ENCODE peak calls at places on chromosomes 7 and 10, in six cellular contexts. U is HCT116, R is suprapubic skin, O is prostate gland, E is sigmoid colon, B is stomach. T is an unnamed sample. For H3K9me3 and H3K4me1, the result is how much of the 10 kb centered on the place peaks cover.

GRCh38 chr7:152336754-152337368 is 98.9 kb downstream of the KMT2C start:
- DNase-seq in U (peak), R (no peak), O (peak), E (no peak), B (no peak), T (no peak)

GRCh38 chr7:135714534-135715009 is 13.4 kb downstream of the SLC13A4 start:
- DNase-seq in U (peak), R (no peak), O (no peak), E (no peak), B (no peak), T (no peak)

GRCh38 chr7:1611708-1612241 is 41.9 kb upstream of the PSMG3 start:
- DNase-seq in U (peak), R (no peak), O (no peak), E (no peak), B (no peak), T (no peak)

GRCh38 chr10:33152146-33152545 is 182.3 kb downstream of the NRP1 start:
- DNase-seq in U (no peak), R (no peak), O (no peak), E (no peak), B (no peak), T (no peak)

GRCh38 chr7:106443156-106443555 is 158.4 kb upstream of the NAMPT start:
- DNase-seq in U (no peak), R (no peak), O (no peak), E (no peak), B (no peak), T (no peak)

GRCh38 chr7:156999611-157000046 is 10.8 kb downstream of the MNX1 start:
- DNase-seq in U (no peak), R (peak), O (no peak), E (no peak), B (peak), T (no peak)

GRCh38 chr10:9605231-9605630 is 1412.4 kb upstream of the CELF2 start:
- DNase-seq in U (no peak), R (no peak), O (no peak), E (no peak), B (no peak), T (no peak)

GRCh38 chr7:50153141-50153540 is 60.1 kb upstream of the ZPBP start:
- DNase-seq in U (no peak), R (no peak), O (no peak), E (no peak), B (no peak), T (no peak)

DNA sequence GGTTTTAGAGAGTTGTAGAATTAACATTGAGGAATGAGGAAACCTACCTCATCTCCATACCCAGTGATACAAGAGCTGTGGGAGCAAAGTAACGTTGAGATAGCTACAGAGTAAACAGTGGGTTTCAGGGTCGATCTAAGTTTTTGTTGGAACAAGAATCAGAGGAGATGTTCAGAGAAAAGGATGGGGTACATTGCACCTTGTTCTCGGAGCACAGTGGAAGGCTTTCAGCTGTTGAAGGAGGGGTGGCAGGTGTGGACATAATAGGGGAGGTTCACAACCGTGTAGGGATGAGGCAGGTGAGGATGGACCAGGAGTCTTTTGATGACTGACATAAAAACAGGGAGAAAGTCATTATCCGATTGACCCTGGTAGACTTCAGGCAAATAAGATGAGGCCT is 121.7 kb downstream of the MLLT10 start:
- DNase-seq in U (no peak), R (no peak), O (no peak), E (no peak), B (no peak), T (no peak)
- TF ChIP-seq POLR2AphosphoS5 in U (no peak), R (no peak), O (no peak), E (no peak), B (no peak), T (no peak)

GRCh38 chr7:143085109-143085508 is 33.0 kb downstream of the OR6V1 start:
- DNase-seq in U (no peak), R (no peak), O (no peak), E (no peak), B (no peak), T (no peak)
- H3K9me3 ChIP-seq in U (under half), R (under half), O (under half), E (under half), B (under half), T (under half)

GRCh38 chr7:138170959-138171703 is 94.9 kb downstream of the AKR1D1 start:
- DNase-seq in U (no peak), R (no peak), O (peak), E (no peak), B (no peak), T (no peak)

GRCh38 chr7:138167222-138167621 is 91.0 kb downstream of the AKR1D1 start:
- DNase-seq in U (no peak), R (no peak), O (no peak), E (no peak), B (no peak), T (no peak)

GRCh38 chr7:138167869-138168296 is 91.6 kb downstream of the AKR1D1 start:
- DNase-seq in U (no peak), R (no peak), O (no peak), E (no peak), B (no peak), T (no peak)

GRCh38 chr7:138170298-138170697 is 94.0 kb downstream of the AKR1D1 start:
- DNase-seq in U (no peak), R (no peak), O (no peak), E (no peak), B (no peak), T (no peak)

DNA sequence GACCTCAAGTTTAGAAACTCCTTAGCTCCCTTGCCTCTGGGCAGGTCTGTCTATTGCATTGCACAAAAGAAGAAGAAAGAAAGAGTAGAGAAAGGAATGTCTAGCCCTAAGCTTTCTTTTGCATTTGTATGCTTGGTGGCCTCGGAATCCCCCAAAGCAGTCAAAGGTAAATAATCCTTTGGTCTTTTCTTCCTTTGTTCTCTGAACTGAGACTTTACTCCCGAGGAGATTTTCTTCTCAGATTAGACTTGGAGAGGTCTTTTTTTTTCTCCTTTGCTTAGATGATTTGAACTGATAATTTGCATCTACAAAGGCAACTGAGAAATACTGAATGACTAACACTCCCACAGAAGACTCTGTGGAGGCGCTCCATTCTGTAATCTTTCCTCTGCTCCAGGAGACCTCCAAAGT is 93.2 kb downstream of the AKR1D1 start:
- DNase-seq in U (no peak), R (no peak), O (no peak), E (no peak), B (no peak), T (no peak)
- H3K4me1 ChIP-seq in U (under half), R (under half), O (under half), E (under half), B (under half), T (under half)

GRCh38 chr10:61869276-61869675 is 32.2 kb upstream of the ARID5B start:
- DNase-seq in U (no peak), R (no peak), O (no peak), E (no peak), B (no peak), T (no peak)

GRCh38 chr10:61871487-61871886 is 30.0 kb upstream of the ARID5B start:
- DNase-seq in U (no peak), R (no peak), O (no peak), E (no peak), B (no peak), T (no peak)

GRCh38 chr10:61870521-61870895 is 31.0 kb upstream of the ARID5B start:
- DNase-seq in U (no peak), R (no peak), O (no peak), E (no peak), B (no peak), T (no peak)

GRCh38 chr10:61866700-61867368 is 34.7 kb upstream of the ARID5B start:
- DNase-seq in U (no peak), R (no peak), O (no peak), E (no peak), B (no peak), T (no peak)

DNA sequence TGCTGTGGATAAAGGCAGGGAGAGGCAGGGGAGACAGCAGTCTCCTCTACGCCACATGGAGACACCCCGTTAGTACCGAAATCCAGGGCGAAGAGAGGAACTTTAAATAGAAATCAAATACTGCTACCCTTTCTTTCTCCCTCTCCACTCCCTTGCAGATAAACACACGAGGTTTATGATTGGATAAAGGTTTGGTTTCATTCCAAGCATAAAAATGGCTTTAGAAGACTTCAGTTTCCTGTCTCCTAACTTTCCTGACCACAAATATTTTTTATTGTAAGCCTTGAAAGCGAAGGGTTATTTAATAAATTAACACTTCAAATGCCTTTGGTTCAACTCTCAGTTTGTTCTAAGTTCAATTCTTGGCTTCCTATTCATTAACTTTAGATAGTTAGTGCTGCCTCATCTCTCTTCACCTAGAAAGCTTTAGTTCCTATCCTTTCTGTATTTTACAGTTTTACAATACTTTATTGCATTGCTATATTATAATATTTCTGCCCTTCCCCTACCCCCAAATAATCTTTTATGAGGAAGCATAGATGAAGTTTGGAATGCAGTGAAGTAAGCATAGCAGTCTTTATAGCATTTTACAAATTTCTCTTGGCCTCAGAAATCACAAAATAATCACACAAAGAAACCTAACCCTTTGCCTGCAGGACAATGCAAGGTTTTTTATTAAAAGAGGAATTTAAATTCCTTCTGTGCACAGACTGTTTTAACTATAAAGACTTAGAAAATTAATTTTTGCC is 31.6 kb upstream of the ARID5B start:
- DNase-seq in U (no peak), R (no peak), O (no peak), E (no peak), B (no peak), T (no peak)
- TF ChIP-seq POLR2AphosphoS5 in U (no peak), R (no peak), O (no peak), E (no peak), B (no peak), T (no peak)

DNA sequence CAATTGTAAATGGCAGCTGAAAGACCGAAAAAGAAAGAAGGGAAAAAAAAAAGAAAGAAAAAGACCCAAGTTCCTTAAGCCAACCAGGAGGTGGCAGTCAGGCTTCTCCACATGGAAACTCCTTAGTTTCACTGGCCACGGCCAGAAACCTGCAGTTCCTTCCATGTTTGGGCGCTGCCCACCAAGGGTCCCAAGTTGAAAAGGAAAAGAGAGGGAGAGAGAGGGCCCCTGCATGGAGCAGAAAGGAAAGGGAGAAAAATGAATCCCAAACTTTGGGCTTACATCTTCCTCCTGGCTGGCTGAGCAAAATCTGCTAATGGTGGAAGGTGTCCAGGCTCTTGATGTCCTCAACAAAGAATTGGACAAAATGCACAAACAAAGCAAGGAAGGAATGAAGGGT is 31.8 kb upstream of the ABCA13 start:
- DNase-seq in U (peak), R (no peak), O (no peak), E (no peak), B (no peak), T (no peak)
- H3K9me3 ChIP-seq in U (under half), R (under half), O (under half), E (under half), B (under half), T (under half)

GRCh38 chr10:95406651-95407280 is 116.0 kb upstream of the PDLIM1 start:
- DNase-seq in U (no peak), R (no peak), O (peak), E (peak), B (peak), T (peak)

GRCh38 chr10:95404460-95404858 is 113.7 kb upstream of the PDLIM1 start:
- DNase-seq in U (no peak), R (no peak), O (no peak), E (no peak), B (no peak), T (no peak)

GRCh38 chr10:95404864-95405263 is 114.1 kb upstream of the PDLIM1 start:
- DNase-seq in U (no peak), R (no peak), O (no peak), E (no peak), B (no peak), T (no peak)

GRCh38 chr10:95403690-95404459 is 113.1 kb upstream of the PDLIM1 start:
- DNase-seq in U (no peak), R (no peak), O (no peak), E (no peak), B (no peak), T (no peak)

DNA sequence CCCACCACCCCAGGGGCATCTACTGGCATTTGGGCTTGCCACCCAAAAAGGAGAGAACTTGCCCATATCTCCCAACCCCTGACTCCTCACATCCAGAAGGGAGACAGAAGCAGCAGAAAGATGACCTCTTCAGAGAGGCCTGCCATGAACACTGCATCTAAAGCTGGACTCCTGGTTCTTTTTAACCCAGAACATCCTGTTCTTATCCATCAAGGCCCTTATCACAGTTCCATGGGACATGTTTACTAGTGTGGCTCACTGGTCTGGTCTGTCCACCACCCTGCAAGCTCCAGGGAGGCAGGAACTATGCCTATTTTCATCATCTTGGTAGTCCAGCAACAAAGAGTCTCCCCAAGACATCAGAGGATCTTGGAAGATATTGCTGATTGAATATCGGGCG is 114.9 kb upstream of the PDLIM1 start:
- DNase-seq in U (no peak), R (no peak), O (no peak), E (no peak), B (no peak), T (no peak)
- H3K4me1 ChIP-seq in U (under half), R (under half), O (under half), E (half or more), B (half or more), T (under half)